ENCODE peak calls at places on chromosome 17, in five cellular contexts. One of them, this sample, is unnamed.

GRCh38 chr17:6696906-6697305 is 16.3 kb downstream of the SLC13A5 start:
- DNase-seq in GM10248: no peak
- DNase-seq in stimulated activated CD4-positive, alpha-beta T cell treated with anti-CD3 and anti-CD28 coated beads, Interleukin-15, amount 100 ng/mL, for 1 hour: no peak
- DNase-seq in choroid plexus epithelial cell: no peak
- DNase-seq in uterus: no peak
- DNase-seq in this sample: no peak

GRCh38 chr17:8161289-8162231 is 1.2 kb downstream of the VAMP2 start:
- DNase-seq in GM10248: no peak
- DNase-seq in stimulated activated CD4-positive, alpha-beta T cell treated with anti-CD3 and anti-CD28 coated beads, Interleukin-15, amount 100 ng/mL, for 1 hour: no peak
- DNase-seq in choroid plexus epithelial cell: no peak
- DNase-seq in uterus: no peak
- DNase-seq in this sample: no peak

GRCh38 chr17:74960739-74961342 is 11.7 kb downstream of the HID1 start:
- DNase-seq in GM10248: peak; percentile 80
- DNase-seq in stimulated activated CD4-positive, alpha-beta T cell treated with anti-CD3 and anti-CD28 coated beads, Interleukin-15, amount 100 ng/mL, for 1 hour: no peak
- DNase-seq in choroid plexus epithelial cell: peak; percentile 41
- DNase-seq in uterus: no peak
- DNase-seq in this sample: peak; percentile 57

GRCh38 chr17:79154446-79154845 is 79.8 kb downstream of the ENGASE start:
- DNase-seq in GM10248: no peak
- DNase-seq in stimulated activated CD4-positive, alpha-beta T cell treated with anti-CD3 and anti-CD28 coated beads, Interleukin-15, amount 100 ng/mL, for 1 hour: no peak
- DNase-seq in choroid plexus epithelial cell: no peak
- DNase-seq in uterus: no peak
- DNase-seq in this sample: no peak

GRCh38 chr17:41121742-41122141 is 2.2 kb downstream of the KRTAP4-12 start:
- DNase-seq in GM10248: no peak
- DNase-seq in stimulated activated CD4-positive, alpha-beta T cell treated with anti-CD3 and anti-CD28 coated beads, Interleukin-15, amount 100 ng/mL, for 1 hour: no peak
- DNase-seq in choroid plexus epithelial cell: no peak
- DNase-seq in uterus: no peak
- DNase-seq in this sample: no peak

GRCh38 chr17:68431661-68432071 is 25.6 kb downstream of the WIPI1 start:
- DNase-seq in GM10248: peak; percentile 30
- DNase-seq in stimulated activated CD4-positive, alpha-beta T cell treated with anti-CD3 and anti-CD28 coated beads, Interleukin-15, amount 100 ng/mL, for 1 hour: peak; percentile 14
- DNase-seq in choroid plexus epithelial cell: peak; percentile 80
- DNase-seq in uterus: no peak
- DNase-seq in this sample: peak; percentile 11

GRCh38 chr17:55962931-55963378 is 190.3 kb upstream of the ANKFN1 start:
- DNase-seq in GM10248: no peak
- DNase-seq in stimulated activated CD4-positive, alpha-beta T cell treated with anti-CD3 and anti-CD28 coated beads, Interleukin-15, amount 100 ng/mL, for 1 hour: no peak
- DNase-seq in choroid plexus epithelial cell: no peak
- DNase-seq in uterus: no peak
- DNase-seq in this sample: no peak

GRCh38 chr17:29682987-29683386 is 60.3 kb upstream of the CORO6 start:
- DNase-seq in GM10248: no peak
- DNase-seq in stimulated activated CD4-positive, alpha-beta T cell treated with anti-CD3 and anti-CD28 coated beads, Interleukin-15, amount 100 ng/mL, for 1 hour: no peak
- DNase-seq in choroid plexus epithelial cell: no peak
- DNase-seq in uterus: no peak
- DNase-seq in this sample: peak; percentile 14

This sample was measured in small intestine.